ENCODE peak calls at places on chromosomes 11 and 22, in ten cellular contexts. W, I, U, O, E, Z, D, A, N and V are unnamed samples.

GRCh38 chr11:44949160-44950035 is 1.3 kb downstream of the TP53I11 start:
- DNase-seq in W (no peak), I (no peak), U (peak; percentile 42), O (peak; percentile 31), E (peak; percentile 72), Z (no peak), D (peak; percentile 44), A (peak; percentile 75), N (peak; percentile 35), V (peak; percentile 67)

GRCh38 chr11:82858556-82859091 is 41.6 kb downstream of the PRCP start:
- DNase-seq in W (no peak), I (peak; percentile 23), U (peak; percentile 71), O (peak; percentile 44), E (no peak), Z (no peak), D (no peak), A (no peak), N (peak; percentile 82), V (peak; percentile 71)

GRCh38 chr11:76602431-76602861 is 68.1 kb downstream of the LRRC32 start:
- DNase-seq in W (peak; percentile 80), I (no peak), U (peak; percentile 53), O (peak; percentile 84), E (peak; percentile 59), Z (no peak), D (peak; percentile 74), A (peak; percentile 54), N (peak; percentile 89), V (peak; percentile 76)

GRCh38 chr22:38569181-38569971 is 607 bp downstream of the DMC1 start:
- DNase-seq in W (no peak), I (no peak), U (no peak), O (no peak), E (no peak), Z (no peak), D (peak; percentile 17), A (peak; percentile 56), N (no peak), V (no peak)

GRCh38 chr22:44623771-44624510 is 78.1 kb upstream of the PRR5 start:
- DNase-seq in W (no peak), I (no peak), U (peak; percentile 22), O (no peak), E (peak; percentile 70), Z (peak; percentile 29), D (no peak), A (peak; percentile 57), N (peak; percentile 34), V (peak; percentile 50)

GRCh38 chr11:72224587-72225410 is at the start of gene INPPL1:
- DNase-seq in W (no peak), I (no peak), U (no peak), O (peak; percentile 18), E (peak; percentile 87), Z (peak; percentile 58), D (peak; percentile 59), A (peak; percentile 79), N (no peak), V (peak; percentile 37)

GRCh38 chr11:12207384-12208150 is 97.2 kb downstream of the MICAL2 start:
- DNase-seq in W (no peak), I (peak; percentile 80), U (peak; percentile 86), O (peak; percentile 90), E (no peak), Z (no peak), D (no peak), A (no peak), N (peak; percentile 61), V (peak; percentile 43)

GRCh38 chr11:46948378-46949131 is 12.0 kb downstream of the CSTPP1 start:
- DNase-seq in W (no peak), I (peak; percentile 29), U (peak; percentile 91), O (peak; percentile 75), E (peak; percentile 71), Z (no peak), D (no peak), A (no peak), N (peak; percentile 74), V (peak; percentile 78)

GRCh38 chr11:45885921-45886721 is 670 bp downstream of the MAPK8IP1 start:
- DNase-seq in W (no peak), I (no peak), U (no peak), O (no peak), E (no peak), Z (no peak), D (no peak), A (no peak), N (no peak), V (no peak)

GRCh38 chr22:24060375-24060788 is 49.3 kb downstream of the CABIN1 start:
- DNase-seq in W (no peak), I (peak; percentile 76), U (peak; percentile 96), O (peak; percentile 98), E (no peak), Z (no peak), D (no peak), A (no peak), N (peak; percentile 91), V (peak; percentile 96)

GRCh38 chr22:31289335-31289734 is 3.0 kb downstream of the PIK3IP1 start:
- DNase-seq in W (no peak), I (no peak), U (no peak), O (no peak), E (no peak), Z (no peak), D (no peak), A (peak; percentile 50), N (no peak), V (no peak)

GRCh38 chr22:31291403-31291715 is 929 bp downstream of the PIK3IP1 start:
- DNase-seq in W (no peak), I (no peak), U (no peak), O (no peak), E (no peak), Z (no peak), D (no peak), A (no peak), N (no peak), V (no peak)

GRCh38 chr22:31290494-31291402 is 1.5 kb downstream of the PIK3IP1 start:
- DNase-seq in W (peak; percentile 99), I (peak; percentile 57), U (peak; percentile 90), O (peak; percentile 86), E (peak; percentile 98), Z (peak; percentile 95), D (peak; percentile 94), A (peak; percentile 97), N (peak; percentile 81), V (peak; percentile 90)

GRCh38 chr22:31288496-31289235 is 3.6 kb downstream of the PIK3IP1 start:
- DNase-seq in W (no peak), I (no peak), U (no peak), O (no peak), E (no peak), Z (no peak), D (no peak), A (no peak), N (no peak), V (no peak)

DNA sequence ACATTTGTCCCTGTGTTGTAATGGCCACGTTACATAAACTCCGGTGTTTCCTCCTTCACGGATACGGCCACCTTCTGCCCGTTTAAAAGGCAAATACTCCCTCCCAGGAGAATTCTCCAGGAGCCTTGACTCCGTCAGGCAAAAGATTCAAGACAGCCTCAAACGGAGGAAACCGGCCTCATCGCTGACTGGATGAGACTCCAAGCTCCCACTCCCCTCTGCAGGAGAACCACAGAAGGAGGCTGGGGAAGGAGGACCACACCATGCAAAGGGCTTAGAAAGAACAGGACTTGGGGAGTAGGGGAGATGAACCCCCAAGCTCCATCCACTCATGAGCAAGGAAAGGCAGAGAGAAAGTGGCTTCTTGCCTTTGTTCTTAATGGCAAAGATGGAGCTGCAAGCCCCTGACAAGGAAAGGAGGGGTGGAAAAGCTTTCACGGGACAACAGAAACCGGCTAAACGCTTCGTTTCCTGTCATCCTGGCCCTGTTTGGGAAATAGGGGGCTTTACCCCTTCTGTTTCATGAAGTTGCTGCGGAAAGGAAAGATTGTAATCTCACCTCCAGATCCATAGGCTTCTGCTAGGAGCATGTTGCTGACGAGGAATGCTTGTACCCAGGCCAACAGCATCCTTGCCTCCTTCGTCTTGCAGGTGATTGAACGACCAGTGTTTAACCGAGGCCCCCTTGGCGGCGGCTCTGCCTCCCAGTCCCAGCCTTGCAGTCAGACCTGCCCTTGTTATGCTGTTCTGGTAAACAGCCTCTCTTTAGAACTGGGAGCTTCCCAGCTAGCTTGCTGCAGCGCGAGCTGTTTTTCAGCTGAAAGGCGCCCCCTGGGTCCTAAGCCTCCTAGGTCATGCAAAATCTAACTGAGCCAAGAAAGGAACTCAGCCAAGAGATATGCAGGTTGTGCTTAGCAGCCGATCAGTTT is at the start of gene PIK3IP1:
- DNase-seq in W (peak; percentile 92), I (peak; percentile 70), U (peak; percentile 91), O (peak; percentile 87), E (peak; percentile 92), Z (peak; percentile 71), D (peak; percentile 83), A (peak; percentile 86), N (peak; percentile 91), V (peak; percentile 92)
- TF ChIP-seq CTCF in W (peak; percentile 43), I (peak; percentile 55), U (peak; percentile 51), O (peak; percentile 38), E (no peak), Z (peak; percentile 65), D (peak; percentile 71), A (peak; percentile 26), N (peak; percentile 50), V (peak; percentile 36)

GRCh38 chr11:118343981-118344521 is at the start of gene CD3G:
- DNase-seq in W (no peak), I (no peak), U (no peak), O (no peak), E (no peak), Z (no peak), D (no peak), A (no peak), N (no peak), V (no peak)
- H3K4me3 ChIP-seq in W (no peak within 1 kb of the TSS), I (no peak within 1 kb of the TSS), U (no peak within 1 kb of the TSS), O (no peak within 1 kb of the TSS), E (no peak within 1 kb of the TSS), Z (no peak within 1 kb of the TSS), D (no peak within 1 kb of the TSS), A (no peak within 1 kb of the TSS), N (no peak within 1 kb of the TSS), V (no peak within 1 kb of the TSS)

DNA sequence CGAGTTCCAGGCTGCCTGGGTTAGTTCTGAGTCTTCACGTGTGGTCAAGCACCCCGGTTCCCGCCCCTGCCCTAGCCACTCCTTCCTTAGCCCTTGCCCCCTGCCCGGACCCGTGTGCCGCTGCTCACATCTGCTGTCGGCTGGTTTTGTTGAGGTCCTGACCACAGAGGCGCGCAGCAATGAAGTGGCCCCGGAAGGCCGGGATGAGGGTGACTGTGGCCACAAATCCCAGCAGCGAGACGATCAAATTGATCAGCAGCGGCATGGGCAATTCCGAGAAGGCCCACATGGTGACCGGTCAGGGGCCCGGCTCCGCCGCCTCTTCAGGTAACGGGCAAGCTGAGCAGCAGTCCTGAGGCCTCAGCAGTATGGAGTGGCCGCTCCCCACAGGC is 290 bp downstream of the DPAGT1 start:
- DNase-seq in W (no peak), I (no peak), U (no peak), O (peak; percentile 21), E (peak; percentile 48), Z (no peak), D (no peak), A (no peak), N (no peak), V (no peak)
- TF ChIP-seq CTCF in W (no peak), I (peak; percentile 7), U (no peak), O (no peak), E (no peak), Z (peak; percentile 15), D (no peak), A (no peak), N (peak; percentile 11), V (no peak)

DNA sequence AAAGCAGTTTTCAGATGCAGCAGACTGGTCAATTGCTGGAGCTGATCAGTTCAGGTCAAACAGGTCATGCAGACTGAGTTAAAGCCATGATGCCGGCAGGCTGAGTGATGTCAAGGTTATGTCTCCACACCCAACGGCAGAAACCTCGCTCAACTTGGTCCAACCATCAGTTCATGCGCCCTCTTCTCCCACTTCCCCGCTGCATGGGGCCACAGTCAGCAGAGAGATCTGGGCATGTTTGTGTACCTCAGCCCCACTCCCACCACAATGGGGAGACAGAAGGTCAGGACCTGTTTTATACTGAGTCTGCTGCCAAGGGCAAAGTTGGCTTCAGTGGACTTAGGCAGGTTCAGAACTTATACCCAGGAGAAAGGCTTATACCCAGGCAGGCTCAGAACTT is 118.7 kb downstream of the TRIM29 start:
- DNase-seq in W (no peak), I (no peak), U (no peak), O (no peak), E (no peak), Z (no peak), D (no peak), A (no peak), N (no peak), V (no peak)
- H3K4me3 ChIP-seq in W (no peak overlapping the region), I (no peak overlapping the region), U (no peak overlapping the region), O (no peak overlapping the region), E (no peak overlapping the region), Z (no peak overlapping the region), D (no peak overlapping the region), A (no peak overlapping the region), N (no peak overlapping the region), V (no peak overlapping the region)